ENCODE peak calls at places on chromosomes 5 and 9, in five cellular contexts. X is HCT116, Y is sigmoid colon, C is right atrium auricular region, I is cardiac muscle cell. G is an unnamed sample.

GRCh38 chr5:150583541-150584225 is 56.8 kb upstream of the SYNPO start:
- DNase-seq in X (no peak), Y (peak), I (no peak), C (no peak), G (no peak)

GRCh38 chr5:5497132-5497748 is 74.8 kb downstream of the ICE1 start:
- DNase-seq in X (peak), C (peak), Y (peak), I (peak), G (peak)

GRCh38 chr5:149328177-149328576 is 17.1 kb upstream of the GRPEL2 start:
- DNase-seq in I (no peak), Y (no peak), C (no peak), X (no peak), G (no peak)

GRCh38 chr5:89273289-89273688 is 390.3 kb upstream of the MEF2C start:
- DNase-seq in I (no peak), C (no peak), Y (no peak), X (no peak), G (no peak)

GRCh38 chr5:3122216-3122615 is 370.7 kb upstream of the IRX2 start:
- DNase-seq in X (no peak), C (no peak), Y (no peak), I (no peak), G (no peak)

GRCh38 chr9:95721132-95721531 is 154.4 kb upstream of the ERCC6L2 start:
- DNase-seq in I (no peak), X (no peak), C (no peak), Y (no peak), G (no peak)

GRCh38 chr5:127938746-127939145 is 144.8 kb upstream of the SLC12A2 start:
- DNase-seq in I (no peak), X (no peak), Y (no peak), C (no peak), G (no peak)

GRCh38 chr9:134384811-134385479 is 58.7 kb downstream of the RXRA start:
- DNase-seq in Y (no peak), I (no peak), X (no peak), C (no peak), G (no peak)

GRCh38 chr9:124011460-124012301 is at the start of gene LHX2:
- DNase-seq in C (no peak), I (peak), Y (no peak), X (peak), G (peak)

GRCh38 chr5:54959673-54960418 is 25.5 kb downstream of the ESM1 start:
- DNase-seq in I (peak), Y (no peak), C (no peak), X (peak), G (no peak)

GRCh38 chr9:69151506-69151905 is 22.6 kb upstream of the TJP2 start:
- DNase-seq in I (no peak), C (no peak), Y (no peak), X (no peak), G (no peak)

GRCh38 chr9:137396808-137397367 is 26.1 kb downstream of the EXD3 start:
- DNase-seq in Y (no peak), X (no peak), I (no peak), C (no peak), G (no peak)

GRCh38 chr9:134585746-134586706 is 55.6 kb upstream of the COL5A1 start:
- DNase-seq in C (peak), X (no peak), Y (no peak), I (no peak), G (no peak)

GRCh38 chr5:66821626-66822429 is 225.6 kb downstream of the MAST4 start:
- DNase-seq in X (no peak), Y (no peak), C (no peak), I (no peak), G (no peak)

GRCh38 chr5:144504929-144505578 is 334.4 kb downstream of the KCTD16 start:
- DNase-seq in C (no peak), Y (no peak), I (peak), X (no peak), G (no peak)

GRCh38 chr9:136946893-136947891 is 2.1 kb downstream of the C8G start:
- DNase-seq in Y (peak), C (no peak), X (no peak), I (no peak), G (no peak)

DNA sequence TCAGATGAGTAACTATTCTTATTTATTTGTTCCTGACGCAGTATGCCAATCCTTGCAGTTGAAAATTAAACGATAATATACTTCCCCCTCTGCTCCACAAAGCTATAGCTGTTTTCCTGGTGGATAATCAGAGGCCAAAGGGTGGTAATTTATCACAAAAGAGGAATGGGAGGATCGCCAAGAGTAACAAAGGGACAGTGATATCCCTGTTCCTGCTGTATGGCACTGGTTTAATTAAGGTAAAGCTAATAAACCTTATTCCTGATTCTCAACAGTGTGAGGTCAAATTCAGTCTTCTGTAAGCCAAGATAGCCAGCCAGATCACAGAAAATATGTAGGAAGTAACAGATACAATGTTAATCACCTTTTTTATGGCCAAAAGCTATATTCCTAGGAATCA is 33.4 kb upstream of the PTGER4 start:
- DNase-seq in C (no peak), Y (no peak), I (no peak), X (no peak), G (no peak)
- H3K27ac ChIP-seq in C (no peak), Y (no peak), I (no peak), X (no peak), G (no peak)

DNA sequence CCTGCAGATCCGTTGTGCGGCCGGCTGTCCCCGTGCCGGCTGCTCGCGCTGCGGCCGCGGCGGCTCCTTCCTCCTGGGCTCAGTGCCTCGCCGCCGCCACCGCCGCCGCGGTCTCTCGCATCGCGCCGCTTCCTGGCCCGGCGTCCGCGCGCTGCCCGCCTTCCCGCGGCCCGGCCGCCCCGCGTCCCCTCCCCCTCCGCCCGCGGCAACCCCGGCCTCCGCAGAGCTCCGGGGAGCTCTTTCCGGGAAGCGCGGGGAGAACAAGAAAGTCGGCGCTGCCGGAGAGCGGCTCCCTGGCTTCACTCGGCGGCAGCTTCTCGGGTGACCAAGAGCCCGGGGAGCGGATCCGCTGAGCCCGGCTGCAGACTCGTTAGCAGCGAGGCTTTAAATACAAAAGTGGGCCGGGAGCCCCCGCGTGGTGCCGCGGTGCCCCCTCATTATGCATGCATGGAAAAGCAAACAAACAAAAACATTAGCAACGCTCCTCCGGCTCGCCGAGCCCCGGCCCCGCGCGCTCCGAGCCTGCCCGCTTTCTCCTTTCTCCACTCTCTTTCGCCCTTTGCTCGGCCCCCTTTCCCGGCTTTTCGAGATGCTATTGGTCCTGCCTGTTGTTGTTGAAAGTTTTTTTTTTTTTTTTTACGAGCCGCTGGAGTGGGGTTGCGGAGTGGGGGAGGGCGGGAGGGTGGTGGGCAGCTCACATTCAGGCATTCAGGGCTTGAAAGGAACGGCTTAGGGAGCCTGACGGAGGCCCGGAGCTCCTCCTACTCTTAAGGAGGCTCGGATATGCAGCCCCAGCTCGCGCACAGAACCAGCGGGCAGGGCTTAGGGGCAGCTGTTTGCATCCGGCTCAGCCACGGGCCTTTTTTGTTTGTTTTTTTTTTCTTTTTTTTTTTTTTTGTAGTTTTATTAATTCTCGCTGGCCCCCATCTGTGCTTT is at the start of gene GAS1:
- DNase-seq in I (peak), Y (peak), X (peak), C (peak), G (peak)
- H3K27ac ChIP-seq in I (peak), Y (peak), X (no peak), C (peak), G (peak)

GRCh38 chr5:76379855-76380254 is 23.2 kb upstream of the IQGAP2 start:
- DNase-seq in C (no peak), X (no peak), I (no peak), Y (no peak), G (no peak)
- H3K27ac ChIP-seq in C (no peak), X (no peak), I (no peak), Y (no peak), G (no peak)

DNA sequence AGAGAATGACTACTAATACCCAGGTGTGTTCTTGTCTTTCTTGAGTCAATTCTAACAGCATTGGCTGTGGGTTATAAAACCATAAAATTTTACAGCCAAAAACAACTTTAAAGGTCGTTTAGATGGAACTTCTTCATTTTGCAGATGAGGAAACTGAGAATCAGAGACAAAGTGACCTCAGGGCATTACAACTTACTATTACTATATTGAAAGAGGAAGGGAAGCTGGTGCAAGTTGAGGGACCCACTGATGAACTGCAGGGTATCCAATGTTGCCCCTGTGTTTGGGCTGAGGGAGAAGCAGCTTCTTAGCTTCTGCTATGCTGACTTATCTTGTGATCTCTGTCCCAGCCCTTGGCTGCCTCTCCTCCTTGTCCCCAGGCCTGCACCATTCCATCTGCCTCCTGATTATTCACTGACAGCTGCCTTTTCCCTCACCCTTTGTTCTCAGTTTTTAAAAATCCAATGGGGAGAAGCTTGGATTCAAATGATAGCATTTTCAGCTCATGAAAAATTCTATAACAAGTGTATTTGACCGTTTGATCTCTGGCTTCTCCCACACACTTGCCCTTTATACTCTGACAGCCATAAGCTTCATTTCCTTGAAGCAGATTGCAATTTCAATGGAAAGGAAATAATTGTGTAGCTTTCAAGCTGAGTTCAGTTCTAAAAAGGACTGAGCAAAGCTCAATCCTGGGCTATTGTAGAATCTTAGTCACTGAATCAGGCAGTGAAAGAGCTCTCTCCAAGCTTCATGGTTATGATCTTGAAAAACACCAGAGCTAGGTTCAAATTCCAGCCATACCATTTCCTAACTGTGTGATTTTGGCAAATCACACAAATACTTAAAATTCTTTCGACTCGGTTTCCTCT is 68.5 kb downstream of the TMC1 start:
- DNase-seq in C (no peak), I (no peak), X (no peak), Y (no peak), G (no peak)
- H3K27ac ChIP-seq in C (no peak), I (no peak), X (no peak), Y (peak), G (peak)

G was measured in caudate nucleus.